ENCODE peak calls at places on chromosomes 16 and 17, in four cellular contexts. Q is breast epithelium, Y is fibroblast of villous mesenchyme, C is brain microvascular endothelial cell. B is an unnamed sample.

GRCh38 chr17:14372905-14373559 is 72.2 kb downstream of the HS3ST3B1 start:
- DNase-seq in Q (no peak), Y (no peak), C (no peak), B (no peak)

GRCh38 chr17:76263896-76264295 is 1.3 kb upstream of the UBALD2 start:
- DNase-seq in Q (peak; percentile 16), Y (no peak), C (no peak), B (no peak)

GRCh38 chr17:76585048-76585648 is 512 bp downstream of the ST6GALNAC2 start:
- DNase-seq in Q (no peak), Y (peak; percentile 32), C (no peak), B (no peak)

GRCh38 chr16:23949630-23950290 is 114.0 kb downstream of the PRKCB start:
- DNase-seq in Q (no peak), Y (no peak), C (no peak), B (no peak)

GRCh38 chr17:79010304-79010646 is 711 bp upstream of the CANT1 start:
- DNase-seq in Q (no peak), Y (no peak), C (no peak), B (no peak)

GRCh38 chr17:46772013-46772878 is 46.2 kb downstream of the WNT3 start:
- DNase-seq in Q (no peak), Y (no peak), C (no peak), B (no peak)

GRCh38 chr17:19370493-19370960 is 7.8 kb upstream of the MAPK7 start:
- DNase-seq in Q (no peak), Y (peak; percentile 51), C (no peak), B (no peak)

GRCh38 chr17:44589316-44590071 is 32.2 kb downstream of the FZD2 start:
- DNase-seq in Q (no peak), Y (no peak), C (no peak), B (no peak)

GRCh38 chr17:52235416-52235960 is 77.0 kb upstream of the CA10 start:
- DNase-seq in Q (no peak), Y (no peak), C (no peak), B (no peak)

GRCh38 chr17:81664051-81664470 is 2.3 kb downstream of the OXLD1 start:
- DNase-seq in Q (no peak), Y (no peak), C (no peak), B (no peak)

GRCh38 chr17:81665205-81666091 is 957 bp downstream of the OXLD1 start:
- DNase-seq in Q (no peak), Y (no peak), C (peak; percentile 15), B (peak; percentile 21)

GRCh38 chr17:81666092-81666341 is 388 bp downstream of the OXLD1 start:
- DNase-seq in Q (no peak), Y (peak; percentile 45), C (peak; percentile 11), B (peak; percentile 22)

GRCh38 chr17:81666342-81667191 is at the start of the genes CCDC137 and OXLD1:
- DNase-seq in Q (peak; percentile 93), Y (peak; percentile 97), C (peak; percentile 92), B (peak; percentile 97)

DNA sequence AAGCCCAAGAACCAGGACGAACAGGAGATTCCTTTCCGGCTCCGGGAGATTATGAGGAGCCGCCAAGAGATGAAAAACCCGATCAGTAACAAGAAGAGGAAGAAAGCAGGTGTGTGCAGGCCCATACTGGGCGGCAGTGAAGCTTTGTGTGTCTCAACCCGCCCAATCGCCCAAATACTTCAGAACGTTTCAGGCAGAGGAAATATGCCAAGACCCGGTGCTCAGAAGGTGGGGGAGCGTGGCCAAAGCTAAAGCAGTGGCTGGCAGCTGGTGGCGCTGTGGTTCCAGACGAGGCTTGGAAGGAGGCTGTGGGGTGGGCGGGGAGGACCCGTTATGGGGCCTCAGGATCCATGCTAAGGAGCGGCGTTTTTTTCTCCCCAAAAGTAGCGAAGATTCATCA is 1.2 kb downstream of the CCDC137 start:
- DNase-seq in Q (no peak), Y (peak; percentile 6), C (no peak), B (no peak)
- TF ChIP-seq CTCF in Q (no peak), Y (peak; percentile 18), C (no peak), B (no peak)

GRCh38 chr17:43090022-43090421 is 35.1 kb downstream of the BRCA1 start:
- DNase-seq in Q (no peak), Y (no peak), C (no peak), B (no peak)

GRCh38 chr17:43079578-43080302 is 45.4 kb downstream of the BRCA1 start:
- DNase-seq in Q (no peak), Y (no peak), C (no peak), B (no peak)

GRCh38 chr17:43085489-43085888 is 39.7 kb downstream of the BRCA1 start:
- DNase-seq in Q (no peak), Y (peak; percentile 49), C (no peak), B (peak; percentile 36)
- TF ChIP-seq CTCF in Q (no peak), Y (peak; percentile 34), C (peak; percentile 21), B (no peak)

GRCh38 chr17:82105882-82106696 is 8.1 kb upstream of the FASN start:
- DNase-seq in Q (peak; percentile 63), Y (peak; percentile 56), C (peak; percentile 25), B (peak; percentile 48)
- TF ChIP-seq CTCF in Q (peak; percentile 31), Y (peak; percentile 48), C (peak; percentile 69), B (peak; percentile 7)

GRCh38 chr17:59790936-59791335 is 83.5 kb downstream of the VMP1 start:
- DNase-seq in Q (no peak), Y (no peak), C (no peak), B (peak; percentile 76)

GRCh38 chr17:59786536-59787319 is 79.3 kb downstream of the VMP1 start:
- DNase-seq in Q (peak; percentile 66), Y (peak; percentile 100), C (peak; percentile 99), B (peak; percentile 100)

GRCh38 chr17:59783221-59784016 is 76.0 kb downstream of the VMP1 start:
- DNase-seq in Q (no peak), Y (peak; percentile 87), C (peak; percentile 56), B (peak; percentile 64)

GRCh38 chr17:59785091-59785799 is 77.8 kb downstream of the VMP1 start:
- DNase-seq in Q (no peak), Y (peak; percentile 67), C (no peak), B (no peak)

GRCh38 chr17:59786213-59786535 is 78.7 kb downstream of the VMP1 start:
- DNase-seq in Q (no peak), Y (no peak), C (no peak), B (no peak)
- TF ChIP-seq CTCF in Q (no peak), Y (no peak), C (no peak), B (no peak)

GRCh38 chr16:58563775-58564174 is 48.5 kb downstream of the SETD6 start:
- DNase-seq in Q (no peak), Y (no peak), C (no peak), B (no peak)
- TF ChIP-seq CTCF in Q (no peak), Y (peak; percentile 9), C (no peak), B (no peak)